ENCODE peak calls at places on chromosomes 1 and 21, in eight cellular contexts. One of them, this sample, is unnamed.

GRCh38 chr1:214563881-214564280 is 12.5 kb upstream of the PTPN14 start:
- DNase-seq in natural killer cell: no peak
- DNase-seq in NB4: peak
- DNase-seq in testis: no peak
- DNase-seq in nephron progenitor cell: no peak
- DNase-seq in cardiac muscle cell: peak
- DNase-seq in ovary: no peak
- DNase-seq in uterus: no peak
- DNase-seq in this sample: no peak

GRCh38 chr1:19405761-19406481 is 79.4 kb downstream of the CAPZB start:
- DNase-seq in natural killer cell: no peak
- DNase-seq in NB4: no peak
- DNase-seq in testis: no peak
- DNase-seq in nephron progenitor cell: peak
- DNase-seq in cardiac muscle cell: peak
- DNase-seq in ovary: no peak
- DNase-seq in uterus: peak
- DNase-seq in this sample: no peak

GRCh38 chr1:25817840-25818501 is 1.8 kb upstream of the MTFR1L start:
- DNase-seq in natural killer cell: no peak
- DNase-seq in NB4: no peak
- DNase-seq in testis: peak
- DNase-seq in nephron progenitor cell: no peak
- DNase-seq in cardiac muscle cell: no peak
- DNase-seq in ovary: peak
- DNase-seq in uterus: no peak
- DNase-seq in this sample: no peak

GRCh38 chr1:169890761-169891538 is 2.7 kb downstream of the SCYL3 start:
- DNase-seq in natural killer cell: no peak
- DNase-seq in NB4: peak
- DNase-seq in testis: no peak
- DNase-seq in nephron progenitor cell: no peak
- DNase-seq in cardiac muscle cell: no peak
- DNase-seq in ovary: no peak
- DNase-seq in uterus: no peak
- DNase-seq in this sample: no peak

GRCh38 chr1:233364695-233365539 is 37.4 kb downstream of the MAP3K21 start:
- DNase-seq in natural killer cell: no peak
- DNase-seq in NB4: peak
- DNase-seq in testis: no peak
- DNase-seq in nephron progenitor cell: no peak
- DNase-seq in cardiac muscle cell: peak
- DNase-seq in ovary: no peak
- DNase-seq in uterus: no peak
- DNase-seq in this sample: no peak

GRCh38 chr21:42683371-42684108 is 30.1 kb downstream of the PDE9A start:
- DNase-seq in natural killer cell: no peak
- DNase-seq in NB4: peak
- DNase-seq in testis: no peak
- DNase-seq in nephron progenitor cell: no peak
- DNase-seq in cardiac muscle cell: no peak
- DNase-seq in ovary: no peak
- DNase-seq in uterus: no peak
- DNase-seq in this sample: no peak

GRCh38 chr1:48109390-48110009 is 112.3 kb upstream of the TRABD2B start:
- DNase-seq in natural killer cell: no peak
- DNase-seq in NB4: peak
- DNase-seq in testis: peak
- DNase-seq in nephron progenitor cell: peak
- DNase-seq in cardiac muscle cell: peak
- DNase-seq in ovary: no peak
- DNase-seq in uterus: no peak
- DNase-seq in this sample: peak

GRCh38 chr21:29209696-29210095 is 79.3 kb downstream of the MAP3K7CL start:
- DNase-seq in natural killer cell: no peak
- DNase-seq in NB4: no peak
- DNase-seq in testis: no peak
- DNase-seq in nephron progenitor cell: no peak
- DNase-seq in cardiac muscle cell: no peak
- DNase-seq in ovary: no peak
- DNase-seq in uterus: no peak
- DNase-seq in this sample: no peak

GRCh38 chr1:17875882-17876280 is 120.7 kb downstream of the ACTL8 start:
- DNase-seq in natural killer cell: no peak
- DNase-seq in NB4: no peak
- DNase-seq in testis: no peak
- DNase-seq in nephron progenitor cell: no peak
- DNase-seq in cardiac muscle cell: peak
- DNase-seq in ovary: no peak
- DNase-seq in uterus: no peak
- DNase-seq in this sample: no peak

GRCh38 chr1:150186789-150187559 is 37.3 kb downstream of the PLEKHO1 start:
- DNase-seq in natural killer cell: peak
- DNase-seq in NB4: peak
- DNase-seq in testis: no peak
- DNase-seq in nephron progenitor cell: peak
- DNase-seq in cardiac muscle cell: peak
- DNase-seq in ovary: no peak
- DNase-seq in uterus: no peak
- DNase-seq in this sample: no peak

GRCh38 chr21:32726742-32727477 is 903 bp downstream of the SYNJ1 start:
- DNase-seq in natural killer cell: no peak
- DNase-seq in NB4: peak
- DNase-seq in testis: no peak
- DNase-seq in nephron progenitor cell: peak
- DNase-seq in cardiac muscle cell: peak
- DNase-seq in ovary: no peak
- DNase-seq in uterus: no peak
- DNase-seq in this sample: peak

GRCh38 chr1:67314696-67315095 is 7.0 kb downstream of the IL12RB2 start:
- DNase-seq in natural killer cell: no peak
- DNase-seq in NB4: no peak
- DNase-seq in testis: no peak
- DNase-seq in nephron progenitor cell: no peak
- DNase-seq in cardiac muscle cell: no peak
- DNase-seq in ovary: no peak
- DNase-seq in uterus: no peak
- DNase-seq in this sample: no peak

GRCh38 chr1:202016717-202017384 is 6.5 kb downstream of the ELF3 start:
- DNase-seq in natural killer cell: no peak
- DNase-seq in NB4: no peak
- DNase-seq in testis: no peak
- DNase-seq in nephron progenitor cell: no peak
- DNase-seq in cardiac muscle cell: no peak
- DNase-seq in ovary: no peak
- DNase-seq in uterus: no peak
- DNase-seq in this sample: no peak

GRCh38 chr1:81576996-81577697 is 223.6 kb upstream of the ADGRL2 start:
- DNase-seq in natural killer cell: no peak
- DNase-seq in NB4: no peak
- DNase-seq in testis: no peak
- DNase-seq in nephron progenitor cell: no peak
- DNase-seq in cardiac muscle cell: no peak
- DNase-seq in ovary: no peak
- DNase-seq in uterus: no peak
- DNase-seq in this sample: no peak
- TF ChIP-seq CTCF in natural killer cell: no peak
- TF ChIP-seq CTCF in NB4: no peak
- TF ChIP-seq CTCF in testis: no peak
- TF ChIP-seq CTCF in nephron progenitor cell: no peak
- TF ChIP-seq CTCF in cardiac muscle cell: no peak
- TF ChIP-seq CTCF in ovary: no peak
- TF ChIP-seq CTCF in uterus: no peak
- TF ChIP-seq CTCF in this sample: no peak

DNA sequence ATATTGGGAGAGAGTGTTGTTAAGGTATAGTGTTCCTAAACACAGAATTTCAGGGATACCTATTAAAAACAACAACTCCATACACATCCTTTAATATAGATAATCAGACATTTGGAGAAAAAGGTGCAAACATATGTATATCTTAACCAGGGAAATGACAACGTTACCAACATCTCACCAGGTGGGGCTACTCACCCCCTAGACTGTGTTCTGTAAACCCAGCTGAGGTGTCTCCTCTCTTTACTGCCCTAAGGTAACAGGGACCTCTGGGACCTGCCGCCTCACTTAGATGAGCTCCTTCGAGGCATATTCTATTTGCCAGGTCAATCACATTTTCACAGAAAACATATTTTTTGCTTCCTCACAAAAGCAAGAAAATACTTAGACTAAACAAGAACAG is 13.4 kb downstream of the RRAGC start:
- DNase-seq in natural killer cell: no peak
- DNase-seq in NB4: no peak
- DNase-seq in testis: no peak
- DNase-seq in nephron progenitor cell: no peak
- DNase-seq in cardiac muscle cell: no peak
- DNase-seq in ovary: no peak
- DNase-seq in uterus: no peak
- DNase-seq in this sample: no peak
- TF ChIP-seq CTCF in natural killer cell: no peak
- TF ChIP-seq CTCF in NB4: no peak
- TF ChIP-seq CTCF in testis: no peak
- TF ChIP-seq CTCF in nephron progenitor cell: no peak
- TF ChIP-seq CTCF in cardiac muscle cell: no peak
- TF ChIP-seq CTCF in ovary: no peak
- TF ChIP-seq CTCF in uterus: no peak
- TF ChIP-seq CTCF in this sample: no peak

DNA sequence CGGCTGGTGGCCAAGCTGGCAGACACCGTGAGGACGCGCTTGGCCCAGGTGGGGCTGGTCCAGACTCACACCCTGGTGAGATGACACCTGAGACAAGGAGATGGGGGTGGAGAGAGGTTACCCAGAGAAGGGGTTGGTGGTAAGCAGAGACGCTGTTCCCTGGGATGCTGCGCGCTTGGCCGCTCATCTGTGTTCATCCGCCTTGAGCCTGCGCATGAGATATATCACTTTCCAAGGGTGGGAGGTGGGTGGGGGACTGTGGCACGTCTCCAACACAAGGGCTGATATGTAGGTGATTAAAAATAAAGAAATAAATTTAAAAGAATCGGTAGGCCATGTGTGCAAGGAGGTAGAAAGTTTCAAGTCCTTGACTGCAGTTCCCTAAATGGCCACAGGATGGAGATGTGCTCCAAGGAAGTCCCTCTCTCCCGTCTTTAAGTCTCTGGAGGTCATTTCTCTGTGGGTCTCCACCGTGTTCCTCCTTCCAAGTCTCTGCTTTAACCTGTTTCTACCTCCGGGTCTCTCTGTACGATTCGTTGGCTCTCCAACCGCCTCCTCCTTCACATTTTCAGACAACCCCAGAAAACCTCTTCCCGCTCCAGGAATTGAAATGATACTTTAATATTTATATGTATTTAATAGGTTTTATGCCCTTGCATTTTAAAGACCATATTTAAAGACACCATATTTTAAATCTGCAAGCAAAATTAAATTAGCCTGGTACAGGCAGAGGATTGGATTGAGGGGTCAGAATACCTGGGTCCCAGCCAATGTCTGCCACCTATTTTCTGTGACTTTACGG is 4.5 kb downstream of the TTC24 start:
- DNase-seq in natural killer cell: peak
- DNase-seq in NB4: peak
- DNase-seq in testis: peak
- DNase-seq in nephron progenitor cell: peak
- DNase-seq in cardiac muscle cell: peak
- DNase-seq in ovary: peak
- DNase-seq in uterus: peak
- DNase-seq in this sample: peak
- TF ChIP-seq CTCF in natural killer cell: peak
- TF ChIP-seq CTCF in NB4: peak
- TF ChIP-seq CTCF in testis: peak
- TF ChIP-seq CTCF in nephron progenitor cell: peak
- TF ChIP-seq CTCF in cardiac muscle cell: peak
- TF ChIP-seq CTCF in ovary: peak
- TF ChIP-seq CTCF in uterus: peak
- TF ChIP-seq CTCF in this sample: peak

DNA sequence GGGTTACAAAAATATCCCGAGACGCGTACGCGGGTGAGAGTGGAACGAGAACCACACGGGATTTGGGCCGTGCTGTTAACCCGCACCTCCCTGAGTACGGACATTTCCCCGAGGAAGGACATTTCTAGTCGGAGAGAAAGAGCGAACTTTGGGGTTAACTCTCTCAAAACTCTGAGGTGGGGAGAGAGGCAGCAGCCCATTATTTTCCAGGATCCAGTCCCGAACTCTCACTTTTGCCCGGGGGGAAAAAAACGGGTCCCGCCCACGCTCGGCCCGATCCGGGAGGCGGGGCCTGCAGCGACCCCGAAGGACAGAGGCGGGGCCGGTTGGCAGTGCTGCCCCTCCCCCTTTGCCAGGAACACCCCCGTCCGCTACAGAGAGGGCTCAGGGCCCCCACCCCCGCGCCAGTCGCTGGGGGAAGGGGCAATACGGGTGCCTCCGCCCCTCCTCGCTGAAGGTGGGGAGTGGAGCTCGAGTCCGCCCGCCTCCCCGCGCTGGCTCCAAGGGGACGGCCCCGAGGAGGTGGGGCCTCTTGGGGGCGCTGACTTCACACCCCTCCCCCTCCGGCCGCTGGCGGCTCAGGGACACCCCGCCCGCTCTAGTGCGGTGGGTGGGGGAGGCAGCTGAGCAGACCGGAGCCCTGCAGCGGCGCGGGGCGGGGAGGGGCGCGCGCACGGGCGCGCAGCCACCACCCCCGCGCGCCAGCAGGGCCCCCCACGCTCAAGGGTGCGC is 722 bp downstream of the NUCKS1 start:
- DNase-seq in natural killer cell: peak
- DNase-seq in NB4: peak
- DNase-seq in testis: peak
- DNase-seq in nephron progenitor cell: peak
- DNase-seq in cardiac muscle cell: peak
- DNase-seq in ovary: peak
- DNase-seq in uterus: peak
- DNase-seq in this sample: peak
- TF ChIP-seq CTCF in natural killer cell: no peak
- TF ChIP-seq CTCF in NB4: no peak
- TF ChIP-seq CTCF in testis: no peak
- TF ChIP-seq CTCF in nephron progenitor cell: no peak
- TF ChIP-seq CTCF in cardiac muscle cell: no peak
- TF ChIP-seq CTCF in ovary: peak
- TF ChIP-seq CTCF in uterus: peak
- TF ChIP-seq CTCF in this sample: no peak